ENCODE peak calls at places on chromosomes 2 and 18, in ten cellular contexts. I, N, P, W, S, V, D, Y, H and C are unnamed samples.

GRCh38 chr2:21812766-21813165 is 689.0 kb downstream of the TDRD15 start:
- DNase-seq in I (no peak), N (no peak), P (no peak), W (no peak), S (no peak), V (no peak), D (no peak), Y (no peak), H (no peak), C (no peak)

GRCh38 chr2:191333911-191334357 is 88.7 kb downstream of the MYO1B start:
- DNase-seq in I (no peak), N (no peak), P (no peak), W (no peak), S (no peak), V (peak), D (peak), Y (no peak), H (no peak), C (no peak)

GRCh38 chr2:185738679-185739472 is at the start of gene FSIP2:
- DNase-seq in I (peak), N (no peak), P (no peak), W (peak), S (peak), V (peak), D (peak), Y (no peak), H (no peak), C (no peak)

GRCh38 chr18:55575066-55575465 is 12.9 kb downstream of the TCF4 start:
- DNase-seq in I (no peak), N (no peak), P (no peak), W (no peak), S (no peak), V (no peak), D (no peak), Y (no peak), H (no peak), C (no peak)

GRCh38 chr2:74768401-74768914 is 65.5 kb upstream of the HK2 start:
- DNase-seq in I (no peak), N (no peak), P (no peak), W (no peak), S (no peak), V (no peak), D (no peak), Y (no peak), H (no peak), C (no peak)

GRCh38 chr2:36704475-36705150 is 8.1 kb downstream of the VIT start:
- DNase-seq in I (no peak), N (no peak), P (no peak), W (no peak), S (peak), V (no peak), D (no peak), Y (no peak), H (no peak), C (no peak)

GRCh38 chr2:206160807-206161179 is 1.1 kb downstream of the EEF1B2 start:
- DNase-seq in I (no peak), N (no peak), P (no peak), W (peak), S (no peak), V (no peak), D (no peak), Y (no peak), H (no peak), C (no peak)

GRCh38 chr18:44740000-44740399 is 59.3 kb downstream of the SETBP1 start:
- DNase-seq in I (no peak), N (no peak), P (no peak), W (no peak), S (no peak), V (peak), D (no peak), Y (no peak), H (no peak), C (no peak)

GRCh38 chr2:104769096-104769495 is 84.8 kb upstream of the POU3F3 start:
- DNase-seq in I (no peak), N (no peak), P (no peak), W (no peak), S (no peak), V (peak), D (no peak), Y (no peak), H (no peak), C (no peak)

GRCh38 chr2:29627366-29627765 is 294.0 kb downstream of the ALK start:
- DNase-seq in I (peak), N (no peak), P (no peak), W (no peak), S (no peak), V (no peak), D (peak), Y (no peak), H (no peak), C (no peak)

GRCh38 chr2:73970850-73971471 is 13.7 kb upstream of the TET3 start:
- DNase-seq in I (no peak), N (peak), P (no peak), W (peak), S (peak), V (no peak), D (no peak), Y (no peak), H (peak), C (peak)

GRCh38 chr2:118974103-118974911 is 32.3 kb downstream of the MARCO start:
- DNase-seq in I (no peak), N (no peak), P (no peak), W (no peak), S (no peak), V (peak), D (no peak), Y (no peak), H (no peak), C (no peak)

GRCh38 chr18:35334821-35335220 is 9.4 kb downstream of the ZNF24 start:
- DNase-seq in I (no peak), N (no peak), P (no peak), W (no peak), S (no peak), V (peak), D (no peak), Y (no peak), H (no peak), C (no peak)

GRCh38 chr2:27992787-27993747 is 102.5 kb downstream of the BABAM2 start:
- DNase-seq in I (no peak), N (no peak), P (no peak), W (no peak), S (no peak), V (peak), D (peak), Y (no peak), H (no peak), C (no peak)

GRCh38 chr18:58660915-58661314 is 10.3 kb upstream of the MALT1 start:
- DNase-seq in I (no peak), N (no peak), P (no peak), W (no peak), S (no peak), V (no peak), D (no peak), Y (no peak), H (no peak), C (no peak)

GRCh38 chr18:69978743-69979715 is 31.4 kb upstream of the CD226 start:
- DNase-seq in I (no peak), N (no peak), P (no peak), W (no peak), S (no peak), V (no peak), D (no peak), Y (no peak), H (no peak), C (no peak)

GRCh38 chr2:20637147-20637546 is 13.8 kb downstream of the HS1BP3 start:
- DNase-seq in I (no peak), N (no peak), P (no peak), W (no peak), S (no peak), V (no peak), D (no peak), Y (no peak), H (no peak), C (no peak)

GRCh38 chr18:27894746-27895145 is 282.2 kb downstream of the CDH2 start:
- DNase-seq in I (no peak), N (no peak), P (no peak), W (no peak), S (no peak), V (no peak), D (no peak), Y (no peak), H (no peak), C (no peak)

GRCh38 chr18:69817335-69817935 is 130.2 kb downstream of the CD226 start:
- DNase-seq in I (no peak), N (no peak), P (no peak), W (no peak), S (no peak), V (peak), D (no peak), Y (no peak), H (no peak), C (no peak)

GRCh38 chr2:79717364-79718007 is 204.6 kb downstream of the CTNNA2 start:
- DNase-seq in I (no peak), N (no peak), P (no peak), W (no peak), S (no peak), V (no peak), D (peak), Y (no peak), H (no peak), C (no peak)

GRCh38 chr2:69911985-69912563 is 2.8 kb upstream of the MXD1 start:
- DNase-seq in I (no peak), N (no peak), P (no peak), W (no peak), S (no peak), V (no peak), D (peak), Y (no peak), H (peak), C (no peak)

GRCh38 chr2:12725238-12726187 is 8.8 kb downstream of the TRIB2 start:
- DNase-seq in I (no peak), N (no peak), P (no peak), W (no peak), S (no peak), V (no peak), D (no peak), Y (no peak), H (no peak), C (no peak)

GRCh38 chr2:46036929-46037328 is 260.3 kb upstream of the EPAS1 start:
- DNase-seq in I (no peak), N (no peak), P (no peak), W (no peak), S (no peak), V (no peak), D (no peak), Y (no peak), H (no peak), C (no peak)

GRCh38 chr18:44901283-44901682 is 220.6 kb downstream of the SETBP1 start:
- DNase-seq in I (no peak), N (no peak), P (no peak), W (no peak), S (no peak), V (no peak), D (no peak), Y (no peak), H (no peak), C (no peak)